ENCODE peak calls at places on chromosomes 13 and 19, in six cellular contexts. Q is transverse colon, R is HCT116, H is uterus, D is psoas muscle, F is PC-3. W is an unnamed sample. For H3K27me3 and H3K36me3, the result is how much of the 10 kb centered on the place peaks cover.

GRCh38 chr19:30145467-30145866 is 203.4 kb downstream of the URI1 start:
- DNase-seq in Q (no peak), R (no peak), H (no peak), D (no peak), F (no peak), W (no peak)

GRCh38 chr13:29279859-29280258 is 315.6 kb downstream of the SLC7A1 start:
- DNase-seq in Q (no peak), R (no peak), H (no peak), D (no peak), F (no peak), W (no peak)

GRCh38 chr13:98450012-98450411 is 126.9 kb downstream of the STK24 start:
- DNase-seq in Q (no peak), R (no peak), H (no peak), D (no peak), F (no peak), W (no peak)

GRCh38 chr13:105847532-105848295 is 687.7 kb downstream of the EFNB2 start:
- DNase-seq in Q (no peak), R (no peak), H (no peak), D (no peak), F (peak), W (no peak)

GRCh38 chr19:45782820-45783785 is 813 bp upstream of the DMPK start:
- DNase-seq in Q (peak), R (no peak), H (peak), D (peak), F (peak), W (no peak)

GRCh38 chr13:92829930-92830329 is 396.7 kb upstream of the GPC6 start:
- DNase-seq in Q (no peak), R (no peak), H (no peak), D (no peak), F (no peak), W (no peak)

GRCh38 chr19:29745253-29745652 is 30.2 kb upstream of the C19orf12 start:
- DNase-seq in Q (no peak), R (no peak), H (no peak), D (no peak), F (no peak), W (no peak)

GRCh38 chr19:6343462-6343861 is 10.1 kb upstream of the ACER1 start:
- DNase-seq in Q (no peak), R (no peak), H (no peak), D (no peak), F (no peak), W (no peak)

GRCh38 chr13:108195146-108195545 is 20.2 kb downstream of the LIG4 start:
- DNase-seq in Q (no peak), R (no peak), H (no peak), D (no peak), F (no peak), W (no peak)

GRCh38 chr19:10091370-10091687 is 5.2 kb downstream of the SHFL start:
- DNase-seq in Q (no peak), R (no peak), H (no peak), D (no peak), F (no peak), W (no peak)

GRCh38 chr13:26168276-26168814 is 53.8 kb downstream of the RNF6 start:
- DNase-seq in Q (no peak), R (no peak), H (no peak), D (no peak), F (no peak), W (no peak)

GRCh38 chr13:72246396-72246795 is 379.4 kb upstream of the DACH1 start:
- DNase-seq in Q (no peak), R (no peak), H (no peak), D (no peak), F (peak), W (no peak)

GRCh38 chr13:99721606-99722384 is 220.5 kb downstream of the TM9SF2 start:
- DNase-seq in Q (no peak), R (no peak), H (no peak), D (no peak), F (no peak), W (no peak)

DNA sequence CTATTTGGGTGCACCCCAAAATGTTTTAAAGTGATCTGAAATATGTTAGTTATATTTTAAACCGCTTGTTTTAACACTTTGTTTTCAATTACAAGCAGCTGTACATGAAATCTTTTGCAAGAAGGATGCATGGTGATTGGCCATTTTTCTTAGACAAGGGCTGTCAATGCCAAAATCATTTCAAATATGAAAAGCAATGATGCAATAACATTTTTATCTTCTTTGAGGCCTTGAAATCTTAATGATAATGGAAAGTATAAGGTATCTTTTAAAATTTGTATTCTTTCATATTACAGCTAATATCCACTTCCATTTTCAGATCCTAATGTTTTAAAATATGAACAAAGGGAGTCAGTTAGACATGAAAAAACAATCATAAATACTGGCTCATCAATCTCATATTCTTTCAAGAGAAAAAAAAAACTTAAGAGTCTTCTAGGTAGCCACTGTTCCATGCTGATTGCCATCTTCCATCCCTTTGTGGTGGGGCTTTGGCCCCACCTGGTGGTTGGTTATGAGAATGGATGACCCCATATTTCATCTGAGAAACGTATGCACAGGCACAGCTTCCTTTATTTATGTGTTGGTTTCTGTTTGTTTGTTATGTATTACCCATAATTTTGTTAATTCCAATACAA is 330.3 kb upstream of the MIR17HG start:
- DNase-seq in Q (no peak), R (peak), H (no peak), D (no peak), F (peak), W (peak)
- TF ChIP-seq CTCF in Q (peak), R (peak), H (no peak), D (peak), F (peak), W (peak)

DNA sequence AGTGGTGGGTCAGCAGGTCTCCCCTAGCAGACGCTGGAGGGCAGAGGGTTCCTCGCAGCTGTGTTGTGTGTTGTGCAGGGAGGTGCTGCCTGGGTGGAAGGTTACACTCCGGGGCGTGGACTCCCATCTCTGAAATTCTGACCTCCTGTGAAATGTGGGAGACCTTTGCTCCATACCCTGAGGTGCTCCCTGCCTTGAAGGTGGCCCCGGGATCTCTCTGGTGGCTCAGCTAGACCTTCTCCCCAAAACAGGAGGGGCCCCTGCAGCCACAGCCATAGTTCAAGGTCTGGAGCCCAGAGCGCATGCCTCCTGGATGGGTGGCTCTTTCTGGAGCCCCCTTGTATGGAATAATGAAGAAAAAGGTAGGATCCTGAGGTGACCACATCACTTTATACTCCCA is 70.2 kb downstream of the SOX1 start:
- DNase-seq in Q (no peak), R (no peak), H (no peak), D (no peak), F (no peak), W (no peak)
- H3K27me3 ChIP-seq in Q (under half), R (under half), H (under half), D (under half), F (under half), W (under half)

GRCh38 chr19:57803594-57804325 is 11.0 kb downstream of the ZNF552 start:
- DNase-seq in Q (peak), R (peak), H (peak), D (no peak), F (peak), W (no peak)

GRCh38 chr19:57802269-57802668 is 12.4 kb downstream of the ZNF552 start:
- DNase-seq in Q (no peak), R (no peak), H (no peak), D (no peak), F (no peak), W (no peak)

GRCh38 chr19:57812201-57812600 is 2.5 kb downstream of the ZNF552 start:
- DNase-seq in Q (no peak), R (no peak), H (no peak), D (no peak), F (no peak), W (no peak)

GRCh38 chr19:57803265-57803593 is 11.5 kb downstream of the ZNF552 start:
- DNase-seq in Q (no peak), R (no peak), H (no peak), D (no peak), F (no peak), W (no peak)

GRCh38 chr19:57807541-57807940 is 7.2 kb downstream of the ZNF552 start:
- DNase-seq in Q (no peak), R (no peak), H (no peak), D (no peak), F (no peak), W (no peak)
- H3K36me3 ChIP-seq in Q (under half), R (under half), H (under half), D (under half), F (under half), W (under half)

GRCh38 chr19:27774337-27774736 is 1438.6 kb downstream of the UQCRFS1 start:
- DNase-seq in Q (no peak), R (no peak), H (no peak), D (no peak), F (peak), W (peak)
- TF ChIP-seq CTCF in Q (no peak), R (no peak), H (no peak), D (no peak), F (no peak), W (peak)

GRCh38 chr19:41930926-41931592 is 2.8 kb upstream of the ERFL start:
- DNase-seq in Q (no peak), R (no peak), H (no peak), D (no peak), F (no peak), W (no peak)

GRCh38 chr19:41929536-41930071 is 1.4 kb upstream of the ERFL start:
- DNase-seq in Q (no peak), R (no peak), H (no peak), D (no peak), F (no peak), W (no peak)

GRCh38 chr19:41928754-41929535 is 696 bp upstream of the ERFL start:
- DNase-seq in Q (peak), R (no peak), H (no peak), D (no peak), F (no peak), W (no peak)

GRCh38 chr19:41928221-41928683 is at the start of gene ERFL:
- DNase-seq in Q (no peak), R (no peak), H (no peak), D (no peak), F (no peak), W (no peak)

GRCh38 chr19:41930322-41930722 is 2.1 kb upstream of the ERFL start:
- DNase-seq in Q (no peak), R (no peak), H (no peak), D (no peak), F (no peak), W (no peak)
- H3K27me3 ChIP-seq in Q (half or more), R (under half), H (half or more), D (half or more), F (under half), W (half or more)

DNA sequence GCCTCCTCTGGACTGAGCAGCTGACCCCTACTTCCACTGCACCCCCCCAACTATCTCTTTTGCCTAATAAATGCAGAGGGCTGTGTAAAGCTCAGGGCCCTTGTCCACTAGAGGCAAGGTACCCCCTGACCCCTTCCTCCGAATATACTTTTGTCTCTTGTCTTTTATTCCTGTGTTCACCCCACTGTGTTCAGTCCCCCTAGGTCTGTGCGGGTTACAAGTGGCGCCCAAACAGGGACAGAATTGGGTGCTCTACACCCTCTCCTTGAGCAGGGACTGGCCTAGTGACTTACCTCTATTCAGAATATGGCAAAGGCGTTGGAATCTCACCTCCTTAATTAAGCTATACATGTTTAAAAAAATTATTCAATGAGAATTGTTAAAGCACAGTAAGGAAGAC is 15.0 kb downstream of the ZNF350 start:
- DNase-seq in Q (no peak), R (no peak), H (no peak), D (no peak), F (no peak), W (no peak)
- H3K36me3 ChIP-seq in Q (half or more), R (under half), H (under half), D (half or more), F (half or more), W (under half)

GRCh38 chr13:41939403-41939802 is 21.5 kb downstream of the VWA8 start:
- DNase-seq in Q (no peak), R (no peak), H (no peak), D (no peak), F (no peak), W (no peak)

GRCh38 chr13:41944229-41944628 is 16.7 kb downstream of the VWA8 start:
- DNase-seq in Q (no peak), R (no peak), H (no peak), D (no peak), F (no peak), W (no peak)

GRCh38 chr13:41941174-41941573 is 19.7 kb downstream of the VWA8 start:
- DNase-seq in Q (no peak), R (no peak), H (no peak), D (no peak), F (no peak), W (no peak)

GRCh38 chr13:41944635-41945401 is 16.1 kb downstream of the VWA8 start:
- DNase-seq in Q (no peak), R (no peak), H (no peak), D (no peak), F (peak), W (no peak)

GRCh38 chr13:41942462-41943094 is 18.3 kb downstream of the VWA8 start:
- DNase-seq in Q (no peak), R (no peak), H (no peak), D (no peak), F (peak), W (peak)
- TF ChIP-seq CTCF in Q (no peak), R (no peak), H (no peak), D (peak), F (peak), W (peak)

GRCh38 chr13:112134150-112135075 is 67.5 kb downstream of the SOX1 start:
- DNase-seq in Q (no peak), R (no peak), H (no peak), D (no peak), F (no peak), W (no peak)
- H3K27me3 ChIP-seq in Q (under half), R (under half), H (under half), D (under half), F (half or more), W (half or more)

W was measured in BE2C.